ENCODE peak calls at places on chromosome 9, in six cellular contexts. One of them, this sample, is unnamed.
A peak's percentile ranks its signal among the peaks of the same experiment; 100 is the strongest.

GRCh38 chr9:37936965-37937364 is 33.0 kb upstream of the SLC25A51 start:
- DNase-seq in caudate nucleus: no peak
- DNase-seq in brain microvascular endothelial cell: peak; percentile 83
- DNase-seq in H1: no peak
- DNase-seq in adrenal gland: peak; percentile 58
- DNase-seq in fibroblast of lung: peak; percentile 84
- DNase-seq in this sample: peak; percentile 27

GRCh38 chr9:70111042-70111602 is 67.5 kb downstream of the MAMDC2 start:
- DNase-seq in fibroblast of lung: peak; percentile 78
- DNase-seq in H1: peak; percentile 89
- DNase-seq in adrenal gland: peak; percentile 79
- DNase-seq in brain microvascular endothelial cell: peak; percentile 60
- DNase-seq in caudate nucleus: no peak
- DNase-seq in this sample: peak; percentile 85

GRCh38 chr9:81058776-81059175 is 630.6 kb downstream of the TLE1 start:
- DNase-seq in caudate nucleus: no peak
- DNase-seq in brain microvascular endothelial cell: no peak
- DNase-seq in H1: no peak
- DNase-seq in adrenal gland: no peak
- DNase-seq in fibroblast of lung: no peak
- DNase-seq in this sample: no peak

GRCh38 chr9:2603621-2604020 is 18.0 kb upstream of the VLDLR start:
- DNase-seq in fibroblast of lung: no peak
- DNase-seq in adrenal gland: no peak
- DNase-seq in H1: no peak
- DNase-seq in caudate nucleus: no peak
- DNase-seq in brain microvascular endothelial cell: no peak
- DNase-seq in this sample: no peak

GRCh38 chr9:95037789-95038521 is 279.6 kb downstream of the FANCC start:
- DNase-seq in fibroblast of lung: no peak
- DNase-seq in adrenal gland: no peak
- DNase-seq in brain microvascular endothelial cell: no peak
- DNase-seq in H1: no peak
- DNase-seq in caudate nucleus: no peak
- DNase-seq in this sample: no peak

GRCh38 chr9:137049544-137050449 is 3.8 kb upstream of the NPDC1 start:
- DNase-seq in adrenal gland: peak; percentile 61
- DNase-seq in brain microvascular endothelial cell: no peak
- DNase-seq in H1: peak; percentile 90
- DNase-seq in caudate nucleus: no peak
- DNase-seq in fibroblast of lung: peak; percentile 58
- DNase-seq in this sample: no peak

GRCh38 chr9:74336161-74336560 is 161.0 kb upstream of the RORB start:
- DNase-seq in adrenal gland: no peak
- DNase-seq in fibroblast of lung: no peak
- DNase-seq in H1: no peak
- DNase-seq in caudate nucleus: no peak
- DNase-seq in brain microvascular endothelial cell: no peak
- DNase-seq in this sample: no peak

GRCh38 chr9:129929467-129930125 is 94.3 kb downstream of the USP20 start:
- DNase-seq in adrenal gland: no peak
- DNase-seq in brain microvascular endothelial cell: no peak
- DNase-seq in fibroblast of lung: no peak
- DNase-seq in H1: no peak
- DNase-seq in caudate nucleus: no peak
- DNase-seq in this sample: no peak

GRCh38 chr9:87278971-87279731 is 218.5 kb upstream of the DAPK1 start:
- DNase-seq in caudate nucleus: no peak
- DNase-seq in fibroblast of lung: no peak
- DNase-seq in adrenal gland: no peak
- DNase-seq in brain microvascular endothelial cell: peak; percentile 40
- DNase-seq in H1: no peak
- DNase-seq in this sample: no peak

GRCh38 chr9:105138306-105138801 is 106.1 kb upstream of the SLC44A1 start:
- DNase-seq in H1: no peak
- DNase-seq in caudate nucleus: no peak
- DNase-seq in brain microvascular endothelial cell: peak; percentile 48
- DNase-seq in fibroblast of lung: peak; percentile 82
- DNase-seq in adrenal gland: no peak
- DNase-seq in this sample: no peak

GRCh38 chr9:96654450-96655197 is 493 bp downstream of the PRXL2C start:
- DNase-seq in fibroblast of lung: peak; percentile 86
- DNase-seq in H1: peak; percentile 74
- DNase-seq in caudate nucleus: peak; percentile 72
- DNase-seq in brain microvascular endothelial cell: peak; percentile 90
- DNase-seq in adrenal gland: peak; percentile 78
- DNase-seq in this sample: peak; percentile 88

GRCh38 chr9:33524431-33524947 is 438 bp downstream of the ANKRD18B start:
- DNase-seq in caudate nucleus: no peak
- DNase-seq in fibroblast of lung: no peak
- DNase-seq in H1: peak; percentile 58
- DNase-seq in adrenal gland: no peak
- DNase-seq in brain microvascular endothelial cell: no peak
- DNase-seq in this sample: no peak

GRCh38 chr9:134620751-134621557 is 20.6 kb upstream of the COL5A1 start:
- DNase-seq in caudate nucleus: no peak
- DNase-seq in brain microvascular endothelial cell: no peak
- DNase-seq in H1: peak; percentile 23
- DNase-seq in fibroblast of lung: no peak
- DNase-seq in adrenal gland: peak; percentile 7
- DNase-seq in this sample: peak; percentile 32

GRCh38 chr9:98882569-98882923 is 61.2 kb upstream of the COL15A1 start:
- DNase-seq in caudate nucleus: no peak
- DNase-seq in fibroblast of lung: no peak
- DNase-seq in brain microvascular endothelial cell: no peak
- DNase-seq in H1: no peak
- DNase-seq in adrenal gland: no peak
- DNase-seq in this sample: no peak

GRCh38 chr9:109263358-109263757 is 57.5 kb downstream of the EPB41L4B start:
- DNase-seq in fibroblast of lung: no peak
- DNase-seq in H1: no peak
- DNase-seq in brain microvascular endothelial cell: no peak
- DNase-seq in caudate nucleus: no peak
- DNase-seq in adrenal gland: no peak
- DNase-seq in this sample: no peak

GRCh38 chr9:6552033-6552737 is 93.3 kb downstream of the GLDC start:
- DNase-seq in H1: no peak
- DNase-seq in caudate nucleus: no peak
- DNase-seq in fibroblast of lung: peak; percentile 89
- DNase-seq in brain microvascular endothelial cell: peak; percentile 52
- DNase-seq in adrenal gland: no peak
- DNase-seq in this sample: no peak

GRCh38 chr9:93950619-93951601 is 4.2 kb downstream of the BARX1 start:
- DNase-seq in H1: peak; percentile 75
- DNase-seq in brain microvascular endothelial cell: no peak
- DNase-seq in adrenal gland: peak; percentile 47
- DNase-seq in fibroblast of lung: peak; percentile 12
- DNase-seq in caudate nucleus: no peak
- DNase-seq in this sample: no peak

GRCh38 chr9:136249881-136250559 is 4.4 kb upstream of the QSOX2 start:
- DNase-seq in brain microvascular endothelial cell: no peak
- DNase-seq in adrenal gland: no peak
- DNase-seq in fibroblast of lung: no peak
- DNase-seq in caudate nucleus: no peak
- DNase-seq in H1: no peak
- DNase-seq in this sample: no peak

GRCh38 chr9:34653610-34654072 is 1.7 kb downstream of the IL11RA start:
- DNase-seq in H1: no peak
- DNase-seq in brain microvascular endothelial cell: no peak
- DNase-seq in adrenal gland: no peak
- DNase-seq in fibroblast of lung: peak; percentile 22
- DNase-seq in caudate nucleus: no peak
- DNase-seq in this sample: no peak

GRCh38 chr9:135555203-135555602 is 6.4 kb upstream of the PAEP start:
- DNase-seq in caudate nucleus: no peak
- DNase-seq in H1: no peak
- DNase-seq in fibroblast of lung: no peak
- DNase-seq in brain microvascular endothelial cell: no peak
- DNase-seq in adrenal gland: no peak
- DNase-seq in this sample: no peak

GRCh38 chr9:90642570-90643539 is at the start of gene DIRAS2:
- DNase-seq in adrenal gland: peak; percentile 46
- DNase-seq in H1: peak; percentile 83
- DNase-seq in caudate nucleus: peak; percentile 79
- DNase-seq in brain microvascular endothelial cell: peak; percentile 46
- DNase-seq in fibroblast of lung: peak; percentile 65
- DNase-seq in this sample: peak; percentile 75

GRCh38 chr9:91847576-91847975 is 102.5 kb downstream of the ROR2 start:
- DNase-seq in fibroblast of lung: peak; percentile 38
- DNase-seq in caudate nucleus: no peak
- DNase-seq in adrenal gland: no peak
- DNase-seq in brain microvascular endothelial cell: peak; percentile 13
- DNase-seq in H1: no peak
- DNase-seq in this sample: no peak

GRCh38 chr9:108994695-108995094 is 18.6 kb downstream of the CTNNAL1 start:
- DNase-seq in adrenal gland: peak; percentile 52
- DNase-seq in caudate nucleus: no peak
- DNase-seq in brain microvascular endothelial cell: peak; percentile 52
- DNase-seq in H1: no peak
- DNase-seq in fibroblast of lung: peak; percentile 28
- DNase-seq in this sample: peak; percentile 50

GRCh38 chr9:98678244-98678842 is 30.4 kb downstream of the GABBR2 start:
- DNase-seq in H1: peak; percentile 67
- DNase-seq in adrenal gland: no peak
- DNase-seq in fibroblast of lung: peak; percentile 15
- DNase-seq in caudate nucleus: no peak
- DNase-seq in brain microvascular endothelial cell: no peak
- DNase-seq in this sample: no peak

DNA sequence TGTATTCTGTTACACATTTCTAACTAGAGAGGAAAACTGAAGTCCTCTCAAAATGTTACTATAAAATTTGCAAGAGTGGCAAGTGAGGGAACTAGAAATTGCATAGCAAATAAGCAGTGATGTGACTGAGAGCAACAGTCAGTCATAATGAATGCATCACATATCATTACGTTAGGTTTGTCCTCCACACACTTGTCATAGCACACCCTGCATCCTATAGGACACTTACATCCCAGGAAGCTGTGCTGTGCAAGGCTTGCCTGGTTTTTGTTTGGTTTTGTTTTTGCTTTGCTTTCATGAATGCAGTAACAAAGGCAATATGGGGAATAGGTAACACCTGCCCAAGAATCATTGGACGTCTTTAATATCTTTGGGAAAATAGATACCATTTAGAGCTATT is 10.8 kb downstream of the NFIB start:
- DNase-seq in fibroblast of lung: no peak
- DNase-seq in H1: no peak
- DNase-seq in caudate nucleus: no peak
- DNase-seq in brain microvascular endothelial cell: no peak
- DNase-seq in adrenal gland: no peak
- DNase-seq in this sample: no peak
- H3K27ac ChIP-seq in fibroblast of lung: no peak overlapping the region
- H3K27ac ChIP-seq in H1: no peak overlapping the region
- H3K27ac ChIP-seq in caudate nucleus: peak overlapping the region; percentile 88
- H3K27ac ChIP-seq in brain microvascular endothelial cell: no peak overlapping the region
- H3K27ac ChIP-seq in adrenal gland: no peak overlapping the region
- H3K27ac ChIP-seq in this sample: no peak overlapping the region

DNA sequence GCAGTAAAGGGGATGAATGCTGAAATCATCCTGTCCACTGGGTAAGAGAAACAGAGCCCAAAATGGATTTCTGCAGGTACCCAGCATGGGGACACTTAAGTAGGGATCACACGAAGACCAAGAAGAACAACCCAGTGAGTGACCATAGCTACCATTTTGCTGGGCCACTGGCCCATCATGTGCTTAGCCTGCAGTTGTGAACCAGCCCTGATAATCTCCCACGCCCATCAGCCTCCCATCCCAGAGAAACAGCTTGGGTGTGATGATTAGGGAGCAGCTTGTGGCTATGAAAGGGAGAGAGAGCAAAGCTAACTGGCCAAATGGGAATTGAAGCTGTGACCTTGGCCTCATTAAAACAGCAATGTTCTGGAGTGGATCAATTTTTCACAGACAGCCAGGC is 138.5 kb downstream of the SLC24A2 start:
- DNase-seq in adrenal gland: no peak
- DNase-seq in H1: no peak
- DNase-seq in fibroblast of lung: no peak
- DNase-seq in caudate nucleus: no peak
- DNase-seq in brain microvascular endothelial cell: no peak
- DNase-seq in this sample: no peak
- H3K27ac ChIP-seq in adrenal gland: no peak overlapping the region
- H3K27ac ChIP-seq in H1: no peak overlapping the region
- H3K27ac ChIP-seq in fibroblast of lung: no peak overlapping the region
- H3K27ac ChIP-seq in caudate nucleus: peak overlapping the region; percentile 20
- H3K27ac ChIP-seq in brain microvascular endothelial cell: no peak overlapping the region
- H3K27ac ChIP-seq in this sample: no peak overlapping the region

DNA sequence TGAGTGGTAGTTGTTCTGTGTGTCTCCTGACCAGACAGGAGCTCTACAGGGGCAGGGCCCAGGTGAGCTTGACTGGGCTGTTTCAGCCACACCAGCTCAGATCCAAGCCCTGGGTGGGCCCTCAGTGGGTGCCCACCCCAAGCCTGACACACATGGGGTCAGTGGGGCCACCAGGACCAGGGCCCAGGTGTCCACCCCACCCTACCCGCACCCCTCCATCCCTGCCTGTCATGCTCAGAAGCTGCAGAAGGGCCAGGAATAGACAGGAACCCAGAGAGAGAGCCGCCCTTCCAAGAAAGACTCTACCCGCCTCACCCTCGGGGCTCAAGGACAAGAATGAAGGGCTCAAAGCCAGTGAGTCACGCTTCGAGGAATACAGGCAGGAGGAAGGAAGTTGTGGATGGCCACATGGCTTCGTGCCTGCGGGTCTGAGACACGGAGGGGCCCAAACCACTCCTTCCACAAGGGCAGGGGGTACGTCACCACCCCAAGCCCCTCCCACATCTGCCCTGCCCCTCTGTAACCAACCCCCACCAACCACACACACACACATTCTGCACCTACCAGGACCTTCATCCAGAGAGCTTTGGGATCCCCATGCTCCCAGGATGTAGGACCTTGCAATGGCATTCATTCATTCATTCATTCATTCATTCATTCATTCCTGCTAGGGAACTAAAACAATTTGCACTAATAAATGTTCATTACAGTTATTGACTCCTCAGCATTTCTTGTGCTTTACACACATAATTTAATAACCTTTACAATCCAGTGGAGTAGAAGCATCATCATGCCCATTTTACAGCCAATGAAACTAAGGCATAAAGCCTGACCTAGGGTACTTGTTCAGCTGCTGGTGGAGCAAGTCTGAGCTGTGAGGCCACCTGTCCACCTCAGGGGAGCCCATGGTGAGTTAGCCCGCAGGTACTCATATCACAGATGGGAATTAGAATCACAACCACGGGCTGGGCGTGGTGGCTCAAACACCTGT is 56.0 kb upstream of the STXBP1 start:
- DNase-seq in caudate nucleus: no peak
- DNase-seq in fibroblast of lung: peak; percentile 90
- DNase-seq in H1: no peak
- DNase-seq in adrenal gland: peak; percentile 91
- DNase-seq in brain microvascular endothelial cell: peak; percentile 94
- DNase-seq in this sample: peak; percentile 82
- H3K27ac ChIP-seq in caudate nucleus: no peak overlapping the region
- H3K27ac ChIP-seq in fibroblast of lung: peak overlapping the region; percentile 94
- H3K27ac ChIP-seq in H1: peak overlapping the region; percentile 35
- H3K27ac ChIP-seq in adrenal gland: peak overlapping the region; percentile 88
- H3K27ac ChIP-seq in brain microvascular endothelial cell: peak overlapping the region; percentile 63
- H3K27ac ChIP-seq in this sample: peak overlapping the region; percentile 83

DNA sequence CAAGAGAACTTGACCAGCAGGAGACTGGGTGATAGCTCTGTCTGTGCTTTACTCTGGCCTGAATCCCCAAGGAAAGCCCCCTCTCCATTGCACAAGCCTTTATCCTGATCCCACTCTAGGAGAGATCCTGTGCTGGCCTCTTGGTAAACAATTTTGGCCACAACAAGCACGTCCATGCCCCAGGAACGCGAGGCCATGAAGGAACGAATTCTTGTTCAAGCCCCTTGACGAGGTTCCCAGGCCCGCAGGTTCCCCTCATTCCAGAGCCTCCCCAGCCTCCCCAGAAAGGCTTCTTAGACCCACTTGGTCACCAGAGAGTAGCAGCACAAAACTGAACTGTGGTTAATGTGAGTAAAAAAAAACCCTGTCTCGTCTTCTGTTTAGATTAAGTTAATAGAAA is 39.5 kb downstream of the LRSAM1 start:
- DNase-seq in brain microvascular endothelial cell: no peak
- DNase-seq in caudate nucleus: no peak
- DNase-seq in adrenal gland: no peak
- DNase-seq in H1: no peak
- DNase-seq in fibroblast of lung: no peak
- DNase-seq in this sample: no peak
- H3K27ac ChIP-seq in brain microvascular endothelial cell: no peak overlapping the region
- H3K27ac ChIP-seq in caudate nucleus: no peak overlapping the region
- H3K27ac ChIP-seq in adrenal gland: no peak overlapping the region
- H3K27ac ChIP-seq in H1: no peak overlapping the region
- H3K27ac ChIP-seq in fibroblast of lung: no peak overlapping the region
- H3K27ac ChIP-seq in this sample: no peak overlapping the region

This sample was measured in lower lobe of right lung.